ENCODE peak calls at places on chromosomes 16 and 17, in seven cellular contexts. C is fibroblast of mammary gland; Y is heart left ventricle; Z is thoracic aorta; U is GDM1; O is activated CD4-positive, alpha-beta T cell treated with anti-CD3 and anti-CD28 coated beads for 36 hours; E is iPS-NIHi11. D is an unnamed sample.

GRCh38 chr17:21029032-21029431 is 13.8 kb downstream of the USP22 start:
- DNase-seq in C (peak; percentile 93), Y (no peak), Z (no peak), U (no peak), O (peak; percentile 70), E (no peak), D (no peak)

GRCh38 chr17:76570877-76571471 is 14.7 kb downstream of the ST6GALNAC2 start:
- DNase-seq in C (no peak), Y (no peak), Z (no peak), U (no peak), O (no peak), E (no peak), D (no peak)

GRCh38 chr17:73203788-73204479 is 11.1 kb downstream of the COG1 start:
- DNase-seq in C (no peak), Y (no peak), Z (no peak), U (no peak), O (peak; percentile 54), E (no peak), D (no peak)

GRCh38 chr17:37848690-37849616 is 75.3 kb upstream of the TBC1D3K start:
- DNase-seq in C (peak; percentile 77), Y (no peak), Z (no peak), U (no peak), O (peak; percentile 46), E (no peak), D (no peak)

GRCh38 chr17:18323007-18323406 is 7.9 kb downstream of the SMCR8 start:
- DNase-seq in C (peak; percentile 53), Y (no peak), Z (no peak), U (no peak), O (no peak), E (no peak), D (no peak)

GRCh38 chr17:79023180-79023705 is 726 bp upstream of the C1QTNF1 start:
- DNase-seq in C (no peak), Y (no peak), Z (no peak), U (no peak), O (no peak), E (no peak), D (peak; percentile 31)

GRCh38 chr16:23607740-23608139 is 11.6 kb upstream of the NDUFAB1 start:
- DNase-seq in C (peak; percentile 19), Y (no peak), Z (no peak), U (no peak), O (no peak), E (no peak), D (no peak)

GRCh38 chr17:65294184-65294719 is 157.1 kb downstream of the RGS9 start:
- DNase-seq in C (peak; percentile 70), Y (peak; percentile 56), Z (no peak), U (peak; percentile 13), O (peak; percentile 76), E (peak; percentile 88), D (peak; percentile 86)

GRCh38 chr16:16120382-16121184 is 102.7 kb downstream of the ABCC6 start:
- DNase-seq in C (no peak), Y (peak; percentile 74), Z (no peak), U (peak; percentile 78), O (no peak), E (no peak), D (no peak)

GRCh38 chr16:89860747-89861304 is 12.6 kb upstream of the TCF25 start:
- DNase-seq in C (peak; percentile 28), Y (peak; percentile 54), Z (no peak), U (peak; percentile 19), O (peak; percentile 84), E (peak; percentile 99), D (peak; percentile 88)

GRCh38 chr16:2093793-2094192 is 41.9 kb downstream of the PKD1 start:
- DNase-seq in C (no peak), Y (no peak), Z (no peak), U (no peak), O (no peak), E (no peak), D (no peak)

GRCh38 chr17:73197141-73197540 is 4.3 kb downstream of the COG1 start:
- DNase-seq in C (no peak), Y (no peak), Z (no peak), U (no peak), O (no peak), E (no peak), D (no peak)

GRCh38 chr16:15792563-15792971 is 64.3 kb downstream of the MYH11 start:
- DNase-seq in C (no peak), Y (no peak), Z (no peak), U (no peak), O (no peak), E (no peak), D (no peak)

GRCh38 chr17:31900877-31901276 is 631 bp downstream of the UTP6 start:
- DNase-seq in C (peak; percentile 40), Y (no peak), Z (no peak), U (no peak), O (no peak), E (no peak), D (peak; percentile 31)

GRCh38 chr16:58551496-58551895 is 36.2 kb downstream of the SETD6 start:
- DNase-seq in C (no peak), Y (peak; percentile 73), Z (no peak), U (no peak), O (no peak), E (no peak), D (no peak)

GRCh38 chr17:81511800-81512559 is 619 bp downstream of the ACTG1 start:
- DNase-seq in C (no peak), Y (no peak), Z (no peak), U (no peak), O (peak; percentile 44), E (no peak), D (no peak)

GRCh38 chr17:7650509-7651096 is at the start of gene ATP1B2:
- DNase-seq in C (peak; percentile 8), Y (peak; percentile 77), Z (no peak), U (no peak), O (peak; percentile 82), E (peak; percentile 95), D (peak; percentile 99)

GRCh38 chr17:34726536-34727384 is 147.4 kb downstream of the TMEM132E start:
- DNase-seq in C (peak; percentile 1), Y (no peak), Z (no peak), U (no peak), O (no peak), E (no peak), D (no peak)

GRCh38 chr16:31874354-31875111 is 926 bp downstream of the ZNF267 start:
- DNase-seq in C (peak; percentile 69), Y (no peak), Z (no peak), U (no peak), O (peak; percentile 60), E (no peak), D (no peak)